ENCODE peak calls at places on chromosomes 7 and 10, in nine cellular contexts. One of them, this sample, is unnamed.

GRCh38 chr7:121369462-121369861 is 26.6 kb downstream of the FAM3C start:
- DNase-seq in PC-3: peak; percentile 33
- DNase-seq in heart left ventricle: no peak
- DNase-seq in left ventricle myocardium inferior: no peak
- DNase-seq in kidney: no peak
- DNase-seq in neuronal stem cell: no peak
- DNase-seq in upper lobe of right lung: no peak
- DNase-seq in cardiac muscle cell: no peak
- DNase-seq in SJSA1: no peak
- DNase-seq in this sample: no peak

GRCh38 chr10:88196298-88196697 is 332.9 kb downstream of the PTEN start:
- DNase-seq in PC-3: no peak
- DNase-seq in kidney: no peak
- DNase-seq in left ventricle myocardium inferior: no peak
- DNase-seq in heart left ventricle: peak; percentile 18
- DNase-seq in neuronal stem cell: no peak
- DNase-seq in SJSA1: no peak
- DNase-seq in upper lobe of right lung: no peak
- DNase-seq in cardiac muscle cell: no peak
- DNase-seq in this sample: no peak

GRCh38 chr7:99729501-99730261 is 5.3 kb downstream of the CYP3A7 start:
- DNase-seq in neuronal stem cell: no peak
- DNase-seq in upper lobe of right lung: no peak
- DNase-seq in cardiac muscle cell: no peak
- DNase-seq in kidney: no peak
- DNase-seq in heart left ventricle: no peak
- DNase-seq in SJSA1: no peak
- DNase-seq in PC-3: peak; percentile 68
- DNase-seq in left ventricle myocardium inferior: no peak
- DNase-seq in this sample: no peak

GRCh38 chr10:24307696-24308476 is 98.9 kb downstream of the KIAA1217 start:
- DNase-seq in cardiac muscle cell: no peak
- DNase-seq in kidney: no peak
- DNase-seq in left ventricle myocardium inferior: peak; percentile 35
- DNase-seq in PC-3: no peak
- DNase-seq in upper lobe of right lung: no peak
- DNase-seq in SJSA1: no peak
- DNase-seq in heart left ventricle: peak; percentile 47
- DNase-seq in neuronal stem cell: no peak
- DNase-seq in this sample: peak; percentile 25

GRCh38 chr10:23656735-23657134 is 217.9 kb downstream of the OTUD1 start:
- DNase-seq in SJSA1: no peak
- DNase-seq in heart left ventricle: no peak
- DNase-seq in cardiac muscle cell: peak; percentile 28
- DNase-seq in PC-3: peak; percentile 38
- DNase-seq in left ventricle myocardium inferior: no peak
- DNase-seq in kidney: no peak
- DNase-seq in upper lobe of right lung: no peak
- DNase-seq in neuronal stem cell: peak; percentile 9
- DNase-seq in this sample: no peak

GRCh38 chr7:18534481-18534880 is 38.9 kb downstream of the HDAC9 start:
- DNase-seq in PC-3: no peak
- DNase-seq in left ventricle myocardium inferior: no peak
- DNase-seq in upper lobe of right lung: no peak
- DNase-seq in heart left ventricle: no peak
- DNase-seq in cardiac muscle cell: no peak
- DNase-seq in SJSA1: no peak
- DNase-seq in neuronal stem cell: no peak
- DNase-seq in kidney: no peak
- DNase-seq in this sample: no peak

GRCh38 chr10:34260904-34261303 is 554.2 kb downstream of the PARD3 start:
- DNase-seq in heart left ventricle: no peak
- DNase-seq in upper lobe of right lung: no peak
- DNase-seq in neuronal stem cell: no peak
- DNase-seq in SJSA1: no peak
- DNase-seq in cardiac muscle cell: no peak
- DNase-seq in left ventricle myocardium inferior: no peak
- DNase-seq in PC-3: no peak
- DNase-seq in kidney: no peak
- DNase-seq in this sample: no peak

GRCh38 chr7:117019786-117020604 is 66.7 kb downstream of the ST7 start:
- DNase-seq in cardiac muscle cell: peak; percentile 85
- DNase-seq in SJSA1: peak; percentile 62
- DNase-seq in left ventricle myocardium inferior: peak; percentile 57
- DNase-seq in neuronal stem cell: peak; percentile 85
- DNase-seq in upper lobe of right lung: no peak
- DNase-seq in kidney: peak; percentile 72
- DNase-seq in heart left ventricle: peak; percentile 77
- DNase-seq in PC-3: peak; percentile 59
- DNase-seq in this sample: peak; percentile 76

GRCh38 chr10:117320050-117320665 is 55.1 kb downstream of the PDZD8 start:
- DNase-seq in SJSA1: no peak
- DNase-seq in kidney: no peak
- DNase-seq in neuronal stem cell: peak; percentile 2
- DNase-seq in heart left ventricle: no peak
- DNase-seq in left ventricle myocardium inferior: no peak
- DNase-seq in PC-3: peak; percentile 42
- DNase-seq in upper lobe of right lung: no peak
- DNase-seq in cardiac muscle cell: peak; percentile 46
- DNase-seq in this sample: no peak

GRCh38 chr10:58517071-58517470 is 4.4 kb downstream of the BICC1 start:
- DNase-seq in SJSA1: no peak
- DNase-seq in left ventricle myocardium inferior: no peak
- DNase-seq in neuronal stem cell: no peak
- DNase-seq in upper lobe of right lung: no peak
- DNase-seq in PC-3: peak; percentile 17
- DNase-seq in heart left ventricle: no peak
- DNase-seq in kidney: no peak
- DNase-seq in cardiac muscle cell: no peak
- DNase-seq in this sample: no peak

DNA sequence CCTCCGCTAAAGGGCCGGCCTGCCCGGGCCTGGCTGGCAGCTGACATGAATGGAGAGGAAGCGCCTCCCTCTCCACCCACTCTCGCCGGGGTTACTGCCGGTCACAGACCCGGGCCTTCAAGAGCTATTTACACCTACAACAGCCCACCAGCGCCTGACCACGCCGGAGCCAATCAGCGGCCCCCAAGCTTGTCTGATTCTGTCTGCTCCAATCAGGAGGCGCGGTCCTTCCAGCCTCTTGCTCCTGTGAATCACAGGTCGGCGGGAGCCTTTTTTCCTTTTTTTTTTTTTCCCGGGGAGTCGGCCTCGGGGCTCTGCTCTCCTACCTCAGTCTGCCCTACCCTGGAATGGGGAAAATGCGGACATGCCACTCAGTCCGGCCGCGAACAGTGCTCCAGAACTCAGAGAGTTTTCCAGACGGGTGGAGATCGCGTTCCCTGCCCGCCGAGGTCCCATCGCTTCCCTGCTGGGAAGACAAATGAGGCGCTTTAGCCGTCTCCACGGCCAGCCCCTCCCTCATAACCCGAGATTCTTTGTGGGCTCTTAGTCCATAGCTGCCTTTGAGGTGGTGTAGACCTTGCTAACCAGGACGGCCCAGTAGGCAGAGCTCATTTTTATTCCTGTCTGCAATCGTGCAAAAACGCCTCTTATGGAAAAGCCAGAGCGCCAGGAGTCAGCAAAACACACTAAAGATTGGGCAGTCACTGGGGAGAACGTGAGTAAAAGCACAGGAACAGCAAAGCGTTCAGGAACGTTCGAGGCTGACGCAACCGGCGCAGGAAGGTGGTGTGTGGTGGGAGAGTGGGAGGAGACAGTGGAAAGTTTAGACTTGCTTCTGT is 26.5 kb downstream of the SCD start:
- DNase-seq in PC-3: peak; percentile 94
- DNase-seq in kidney: peak; percentile 99
- DNase-seq in cardiac muscle cell: peak; percentile 98
- DNase-seq in SJSA1: peak; percentile 98
- DNase-seq in left ventricle myocardium inferior: peak; percentile 96
- DNase-seq in heart left ventricle: peak; percentile 96
- DNase-seq in upper lobe of right lung: peak; percentile 99
- DNase-seq in neuronal stem cell: peak; percentile 97
- DNase-seq in this sample: peak; percentile 97
- H3K4me3 ChIP-seq in PC-3: peak overlapping the region; percentile 92
- H3K4me3 ChIP-seq in kidney: peak overlapping the region; percentile 68
- H3K4me3 ChIP-seq in cardiac muscle cell: peak overlapping the region; percentile 51
- H3K4me3 ChIP-seq in SJSA1: peak overlapping the region; percentile 44
- H3K4me3 ChIP-seq in left ventricle myocardium inferior: peak overlapping the region; percentile 79
- H3K4me3 ChIP-seq in heart left ventricle: peak overlapping the region; percentile 25
- H3K4me3 ChIP-seq in upper lobe of right lung: peak overlapping the region; percentile 62
- H3K4me3 ChIP-seq in neuronal stem cell: peak overlapping the region; percentile 65
- H3K4me3 ChIP-seq in this sample: peak overlapping the region; percentile 74

GRCh38 chr10:120850911-120851865 is at the start of gene WDR11:
- DNase-seq in cardiac muscle cell: peak; percentile 96
- DNase-seq in neuronal stem cell: peak; percentile 79
- DNase-seq in kidney: peak; percentile 96
- DNase-seq in upper lobe of right lung: peak; percentile 95
- DNase-seq in PC-3: peak; percentile 84
- DNase-seq in heart left ventricle: peak; percentile 88
- DNase-seq in left ventricle myocardium inferior: peak; percentile 89
- DNase-seq in SJSA1: peak; percentile 92
- DNase-seq in this sample: peak; percentile 93
- H3K27ac ChIP-seq in cardiac muscle cell: peak within 1 kb of the TSS; percentile 82
- H3K27ac ChIP-seq in neuronal stem cell: no peak within 1 kb of the TSS
- H3K27ac ChIP-seq in kidney: peak within 1 kb of the TSS; percentile 73
- H3K27ac ChIP-seq in upper lobe of right lung: peak within 1 kb of the TSS; percentile 92
- H3K27ac ChIP-seq in PC-3: peak within 1 kb of the TSS; percentile 51
- H3K27ac ChIP-seq in heart left ventricle: peak within 1 kb of the TSS; percentile 33
- H3K27ac ChIP-seq in left ventricle myocardium inferior: peak within 1 kb of the TSS; percentile 87
- H3K27ac ChIP-seq in SJSA1: peak within 1 kb of the TSS; percentile 66
- H3K27ac ChIP-seq in this sample: peak within 1 kb of the TSS; percentile 39

GRCh38 chr7:140209866-140210609 is 33.3 kb upstream of the KDM7A start:
- DNase-seq in upper lobe of right lung: no peak
- DNase-seq in PC-3: no peak
- DNase-seq in SJSA1: no peak
- DNase-seq in kidney: no peak
- DNase-seq in cardiac muscle cell: no peak
- DNase-seq in heart left ventricle: peak; percentile 32
- DNase-seq in neuronal stem cell: no peak
- DNase-seq in left ventricle myocardium inferior: peak; percentile 35
- DNase-seq in this sample: peak; percentile 35

GRCh38 chr7:140212100-140212881 is 35.5 kb upstream of the KDM7A start:
- DNase-seq in neuronal stem cell: no peak
- DNase-seq in left ventricle myocardium inferior: no peak
- DNase-seq in upper lobe of right lung: no peak
- DNase-seq in SJSA1: no peak
- DNase-seq in cardiac muscle cell: no peak
- DNase-seq in kidney: no peak
- DNase-seq in heart left ventricle: no peak
- DNase-seq in PC-3: peak; percentile 46
- DNase-seq in this sample: no peak

GRCh38 chr7:140214075-140214684 is 37.4 kb upstream of the KDM7A start:
- DNase-seq in heart left ventricle: no peak
- DNase-seq in PC-3: peak; percentile 67
- DNase-seq in left ventricle myocardium inferior: peak; percentile 23
- DNase-seq in upper lobe of right lung: no peak
- DNase-seq in SJSA1: no peak
- DNase-seq in kidney: peak; percentile 84
- DNase-seq in neuronal stem cell: no peak
- DNase-seq in cardiac muscle cell: no peak
- DNase-seq in this sample: no peak

GRCh38 chr7:140213684-140214074 is 36.9 kb upstream of the KDM7A start:
- DNase-seq in PC-3: no peak
- DNase-seq in left ventricle myocardium inferior: no peak
- DNase-seq in upper lobe of right lung: no peak
- DNase-seq in SJSA1: no peak
- DNase-seq in neuronal stem cell: no peak
- DNase-seq in heart left ventricle: no peak
- DNase-seq in cardiac muscle cell: no peak
- DNase-seq in kidney: no peak
- DNase-seq in this sample: no peak

GRCh38 chr7:140211698-140212097 is 34.9 kb upstream of the KDM7A start:
- DNase-seq in upper lobe of right lung: no peak
- DNase-seq in PC-3: no peak
- DNase-seq in left ventricle myocardium inferior: no peak
- DNase-seq in cardiac muscle cell: no peak
- DNase-seq in neuronal stem cell: no peak
- DNase-seq in kidney: no peak
- DNase-seq in heart left ventricle: no peak
- DNase-seq in SJSA1: no peak
- DNase-seq in this sample: no peak
- H3K4me1 ChIP-seq in upper lobe of right lung: peaks cover 9% of the 10 kb centered on the region
- H3K4me1 ChIP-seq in PC-3: peaks cover 26% of the 10 kb centered on the region
- H3K4me1 ChIP-seq in left ventricle myocardium inferior: no peaks in the 10 kb centered on the region
- H3K4me1 ChIP-seq in cardiac muscle cell: no peaks in the 10 kb centered on the region
- H3K4me1 ChIP-seq in neuronal stem cell: no peaks in the 10 kb centered on the region
- H3K4me1 ChIP-seq in kidney: no peaks in the 10 kb centered on the region
- H3K4me1 ChIP-seq in heart left ventricle: no peaks in the 10 kb centered on the region
- H3K4me1 ChIP-seq in SJSA1: no peaks in the 10 kb centered on the region
- H3K4me1 ChIP-seq in this sample: no peaks in the 10 kb centered on the region

GRCh38 chr7:56175784-56176183 is 59.6 kb upstream of the NUPR2 start:
- DNase-seq in SJSA1: no peak
- DNase-seq in cardiac muscle cell: no peak
- DNase-seq in heart left ventricle: no peak
- DNase-seq in upper lobe of right lung: no peak
- DNase-seq in kidney: no peak
- DNase-seq in left ventricle myocardium inferior: no peak
- DNase-seq in neuronal stem cell: no peak
- DNase-seq in PC-3: no peak
- DNase-seq in this sample: no peak

GRCh38 chr7:56174346-56175085 is 58.3 kb upstream of the NUPR2 start:
- DNase-seq in PC-3: no peak
- DNase-seq in neuronal stem cell: no peak
- DNase-seq in kidney: peak; percentile 74
- DNase-seq in SJSA1: no peak
- DNase-seq in left ventricle myocardium inferior: no peak
- DNase-seq in cardiac muscle cell: no peak
- DNase-seq in upper lobe of right lung: no peak
- DNase-seq in heart left ventricle: no peak
- DNase-seq in this sample: no peak

GRCh38 chr7:56181010-56181409 is 64.8 kb upstream of the NUPR2 start:
- DNase-seq in left ventricle myocardium inferior: no peak
- DNase-seq in heart left ventricle: no peak
- DNase-seq in SJSA1: no peak
- DNase-seq in kidney: no peak
- DNase-seq in upper lobe of right lung: no peak
- DNase-seq in PC-3: no peak
- DNase-seq in neuronal stem cell: no peak
- DNase-seq in cardiac muscle cell: no peak
- DNase-seq in this sample: no peak

DNA sequence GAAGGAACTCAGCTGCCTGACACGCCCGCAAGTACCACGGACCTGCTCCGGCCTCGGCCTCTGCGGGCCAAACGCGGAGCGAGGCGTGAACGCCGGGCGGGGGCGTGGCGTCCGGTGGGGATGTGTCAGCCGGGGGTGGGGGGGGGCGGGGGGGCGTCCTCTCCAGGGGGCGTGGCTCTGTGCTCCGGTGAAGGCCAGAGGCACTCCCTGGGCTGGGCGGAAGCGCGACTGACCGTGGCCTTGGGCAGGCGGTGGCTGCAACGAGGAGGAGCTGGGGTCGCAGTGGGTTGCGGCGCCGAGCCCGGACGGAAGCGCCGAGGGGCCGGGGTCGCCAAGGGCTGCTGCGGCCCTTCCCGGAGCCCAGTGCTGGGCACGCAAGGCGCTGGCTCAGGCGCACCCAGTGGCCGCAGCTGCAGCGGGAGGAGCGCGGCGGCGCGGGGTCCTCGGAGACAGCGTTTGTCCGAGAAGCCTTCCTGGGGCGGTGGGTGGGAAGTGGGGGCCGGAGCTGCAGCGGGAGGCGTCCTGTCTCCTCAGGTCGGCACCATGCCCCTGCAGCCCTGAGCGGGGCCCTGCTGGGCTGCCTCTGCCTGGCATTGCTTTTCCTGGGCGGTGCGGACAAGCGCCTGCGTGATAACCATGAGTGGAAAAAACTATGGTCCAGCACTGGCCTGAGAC is 59.0 kb upstream of the NUPR2 start:
- DNase-seq in left ventricle myocardium inferior: peak; percentile 28
- DNase-seq in neuronal stem cell: no peak
- DNase-seq in upper lobe of right lung: peak; percentile 60
- DNase-seq in cardiac muscle cell: no peak
- DNase-seq in PC-3: no peak
- DNase-seq in SJSA1: no peak
- DNase-seq in kidney: peak; percentile 72
- DNase-seq in heart left ventricle: peak; percentile 27
- DNase-seq in this sample: peak; percentile 71
- H3K4me3 ChIP-seq in left ventricle myocardium inferior: peak overlapping the region; percentile 65
- H3K4me3 ChIP-seq in neuronal stem cell: no peak overlapping the region
- H3K4me3 ChIP-seq in upper lobe of right lung: peak overlapping the region; percentile 45
- H3K4me3 ChIP-seq in cardiac muscle cell: no peak overlapping the region
- H3K4me3 ChIP-seq in PC-3: no peak overlapping the region
- H3K4me3 ChIP-seq in SJSA1: no peak overlapping the region
- H3K4me3 ChIP-seq in kidney: peak overlapping the region; percentile 53
- H3K4me3 ChIP-seq in heart left ventricle: peak overlapping the region; percentile 23
- H3K4me3 ChIP-seq in this sample: peak overlapping the region; percentile 37

This sample was measured in right cardiac atrium.